ENCODE peak calls at places on chromosomes 2 and 18, in four cellular contexts. G, Q, D and A are unnamed samples.

GRCh38 chr18:79924814-79925655 is 26.4 kb downstream of the SLC66A2 start:
- DNase-seq in Q (no peak), G (no peak), D (no peak), A (no peak)

GRCh38 chr2:142879191-142879590 is 1.7 kb downstream of the KYNU start:
- DNase-seq in G (no peak), D (no peak), Q (no peak), A (no peak)

GRCh38 chr18:34767601-34768027 is 57.5 kb downstream of the DTNA start:
- DNase-seq in D (no peak), Q (no peak), G (no peak), A (no peak)

GRCh38 chr2:3692375-3692774 is 11.0 kb upstream of the DCDC2C start:
- DNase-seq in D (peak), G (peak), Q (peak), A (no peak)

GRCh38 chr2:51612387-51612786 is 580.5 kb upstream of the NRXN1 start:
- DNase-seq in D (no peak), G (no peak), Q (no peak), A (no peak)

GRCh38 chr2:154912215-154912614 is 213.7 kb downstream of the KCNJ3 start:
- DNase-seq in G (no peak), Q (no peak), D (no peak), A (no peak)

GRCh38 chr2:226796840-226797288 is 2.8 kb downstream of the IRS1 start:
- DNase-seq in Q (no peak), D (no peak), G (no peak), A (no peak)

GRCh38 chr2:160241251-160242137 is 41.4 kb upstream of the ITGB6 start:
- DNase-seq in G (no peak), D (no peak), Q (no peak), A (no peak)

GRCh38 chr18:23143871-23144270 is 8.6 kb downstream of the CABLES1 start:
- DNase-seq in D (no peak), G (no peak), Q (no peak), A (no peak)

GRCh38 chr2:111029135-111029927 is 91.4 kb upstream of the BCL2L11 start:
- DNase-seq in D (no peak), Q (no peak), G (no peak), A (no peak)

GRCh38 chr2:141611981-141612380 is 518.8 kb downstream of the LRP1B start:
- DNase-seq in G (no peak), D (no peak), Q (no peak), A (no peak)

GRCh38 chr18:59562751-59563150 is 134.5 kb downstream of the CCBE1 start:
- DNase-seq in D (no peak), G (no peak), Q (no peak), A (no peak)

GRCh38 chr18:76672627-76673026 is 149.7 kb upstream of the ZNF236 start:
- DNase-seq in Q (no peak), D (no peak), G (no peak), A (no peak)

GRCh38 chr2:222290691-222291484 is 7.9 kb downstream of the PAX3 start:
- DNase-seq in Q (no peak), G (no peak), D (no peak), A (no peak)

GRCh38 chr2:177530513-177531039 is 138.0 kb downstream of the AGPS start:
- DNase-seq in G (no peak), D (no peak), Q (no peak), A (no peak)

GRCh38 chr2:168819829-168820489 is 17.5 kb downstream of the NOSTRIN start:
- DNase-seq in D (no peak), Q (no peak), G (no peak), A (no peak)

GRCh38 chr2:240296104-240296406 is 139.4 kb upstream of the GPC1 start:
- DNase-seq in G (no peak), Q (no peak), D (no peak), A (no peak)

GRCh38 chr18:26159353-26159752 is 25.7 kb downstream of the PSMA8 start:
- DNase-seq in Q (peak), G (peak), D (no peak), A (no peak)

GRCh38 chr2:64376926-64377325 is 77.0 kb upstream of the LGALSL start:
- DNase-seq in D (no peak), Q (no peak), G (no peak), A (no peak)

GRCh38 chr2:181352158-181352557 is 105.0 kb upstream of the ITGA4 start:
- DNase-seq in D (no peak), Q (no peak), G (no peak), A (no peak)

DNA sequence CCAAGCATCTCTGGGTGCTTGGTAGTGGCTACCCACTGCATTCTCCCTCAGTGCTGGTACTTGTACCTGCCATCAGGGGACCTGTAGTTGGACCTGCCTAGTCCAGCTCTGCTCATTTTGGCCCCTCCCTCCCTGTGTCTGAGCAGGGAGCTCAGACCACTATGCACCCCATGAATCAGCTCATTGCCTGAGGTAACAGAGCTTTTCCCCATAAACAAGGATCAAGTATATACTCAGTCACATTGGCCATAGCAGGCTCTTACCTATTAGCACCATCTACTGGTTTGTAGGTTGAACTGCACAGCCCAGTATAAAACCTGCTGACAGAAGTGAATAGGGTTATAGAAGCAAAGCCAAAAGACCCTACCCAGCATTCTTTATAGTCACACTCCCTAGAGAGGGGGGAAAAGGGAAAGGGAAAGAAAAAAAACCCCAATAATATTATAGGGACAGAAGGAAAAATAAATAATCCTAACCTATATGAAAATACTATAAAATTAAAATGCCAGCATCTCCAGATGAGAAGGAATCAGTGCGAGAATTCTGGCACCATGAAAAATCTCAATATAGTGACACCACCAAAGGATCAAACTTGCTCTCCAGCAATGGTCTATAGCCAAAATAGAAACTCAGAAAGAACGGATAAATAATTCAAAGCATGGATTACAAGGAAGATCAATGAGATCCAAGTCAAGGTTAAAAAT is 6.9 kb upstream of the FLACC1 start:
- DNase-seq in G (peak), D (peak), Q (peak), A (peak)
- TF ChIP-seq TARDBP in G (no peak), D (no peak), Q (no peak), A (no peak)

DNA sequence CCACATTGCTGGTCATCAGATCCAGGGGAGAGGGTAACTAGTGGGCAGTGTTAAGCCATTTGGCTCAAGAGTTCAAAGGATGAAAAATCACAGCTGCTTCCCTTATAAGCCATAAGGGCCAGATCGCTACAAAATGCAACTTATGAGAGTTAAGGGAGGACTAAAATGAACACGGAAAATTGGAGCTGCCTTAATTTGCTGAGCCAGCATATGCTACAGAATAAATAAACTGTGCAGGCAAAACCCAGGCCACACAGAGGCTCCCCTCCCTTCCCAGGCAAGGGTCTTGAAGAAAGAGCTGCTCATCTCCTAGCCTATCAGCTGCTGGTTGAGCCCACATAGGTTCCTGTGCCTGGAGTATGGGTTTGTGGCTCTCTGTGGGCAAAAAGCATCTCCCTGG is 522.7 kb downstream of the TDRD15 start:
- DNase-seq in G (no peak), D (no peak), Q (no peak), A (no peak)
- TF ChIP-seq TARDBP in G (no peak), D (no peak), Q (no peak), A (no peak)

GRCh38 chr18:36181386-36181785 is 5.9 kb upstream of the MOCOS start:
- DNase-seq in G (no peak), Q (no peak), D (peak), A (no peak)

GRCh38 chr18:36177913-36178312 is 9.4 kb upstream of the MOCOS start:
- DNase-seq in G (no peak), Q (no peak), D (no peak), A (no peak)

GRCh38 chr18:36176739-36177138 is 10.6 kb upstream of the MOCOS start:
- DNase-seq in G (no peak), Q (no peak), D (no peak), A (no peak)

GRCh38 chr18:36181898-36182506 is 5.3 kb upstream of the MOCOS start:
- DNase-seq in D (peak), G (no peak), Q (no peak), A (no peak)

DNA sequence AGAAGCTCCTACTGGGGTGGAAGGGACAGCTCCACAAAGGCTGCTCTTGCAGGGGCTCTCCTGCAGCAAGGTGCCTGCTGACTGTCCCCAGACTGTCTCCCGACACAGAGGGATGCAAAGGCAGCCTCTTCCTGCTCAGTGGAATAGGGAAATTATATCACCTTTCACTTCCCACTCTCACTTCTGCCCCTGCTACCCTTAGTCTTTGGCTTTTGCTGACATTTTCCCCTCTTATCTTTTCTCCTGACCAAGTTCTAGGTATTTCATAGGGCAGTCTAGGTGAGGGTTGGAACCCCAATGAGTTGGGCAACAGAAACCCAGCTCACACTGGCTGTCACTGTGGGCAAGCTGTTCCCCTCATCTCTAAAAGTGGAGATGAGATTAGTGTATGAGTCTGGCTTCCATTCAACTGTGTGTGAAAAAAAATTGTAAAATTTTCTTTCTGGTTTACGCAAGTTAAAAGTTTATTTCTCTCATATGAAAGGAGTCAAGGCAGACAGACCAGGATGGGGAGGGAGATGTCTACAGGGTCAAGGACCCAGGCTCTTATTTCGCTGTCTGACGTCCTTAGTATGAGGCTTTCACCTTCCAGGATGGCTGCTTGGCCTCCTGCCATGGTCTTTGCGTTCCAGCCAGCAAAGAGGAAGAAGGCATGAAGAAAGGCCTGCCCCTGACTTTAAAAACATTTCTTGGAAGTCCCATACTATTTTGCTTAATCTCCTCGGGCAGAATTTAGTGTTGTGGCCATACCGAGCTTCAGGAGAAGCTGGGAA is 7.5 kb upstream of the MOCOS start:
- DNase-seq in G (no peak), Q (peak), D (no peak), A (no peak)
- TF ChIP-seq TARDBP in G (no peak), Q (no peak), D (no peak), A (no peak)

GRCh38 chr18:13813271-13813849 is 10.6 kb upstream of the MC5R start:
- DNase-seq in D (peak), Q (peak), G (peak), A (no peak)
- TF ChIP-seq TARDBP in D (no peak), Q (no peak), G (no peak), A (no peak)

GRCh38 chr2:105329197-105329554 is 359 bp downstream of the TGFBRAP1 start:
- DNase-seq in G (no peak), Q (no peak), D (peak), A (no peak)
- TF ChIP-seq TARDBP in G (no peak), Q (no peak), D (no peak), A (no peak)

GRCh38 chr2:237405605-237406004 is 8.4 kb downstream of the COL6A3 start:
- DNase-seq in Q (no peak), G (no peak), D (no peak), A (no peak)
- TF ChIP-seq TARDBP in Q (no peak), G (no peak), D (no peak), A (no peak)

GRCh38 chr2:85545780-85546240 is 6.8 kb downstream of the MAT2A start:
- DNase-seq in G (no peak), D (no peak), Q (peak), A (no peak)
- TF ChIP-seq TARDBP in G (no peak), D (no peak), Q (no peak), A (no peak)